ENCODE peak calls at places on chromosome 6, in four cellular contexts. O, L, I and X are unnamed samples.

GRCh38 chr6:52642381-52642780 is 28.5 kb upstream of the TMEM14A start:
- DNase-seq in O (no peak), I (no peak), L (no peak), X (no peak)

GRCh38 chr6:145148392-145149175 is 586.7 kb downstream of the EPM2A start:
- DNase-seq in L (peak; percentile 1), O (peak; percentile 28), I (no peak), X (peak; percentile 36)

GRCh38 chr6:9250852-9251251 is 815.5 kb upstream of the SLC35B3 start:
- DNase-seq in O (peak; percentile 37), L (no peak), I (peak; percentile 4), X (peak; percentile 16)

GRCh38 chr6:16129623-16130243 is 847 bp downstream of the MYLIP start:
- DNase-seq in O (no peak), L (no peak), I (peak; percentile 41), X (no peak)

GRCh38 chr6:33384581-33385020 is 7.0 kb upstream of the KIFC1 start:
- DNase-seq in O (peak; percentile 35), L (no peak), I (peak; percentile 55), X (no peak)

GRCh38 chr6:88708197-88708744 is 255.1 kb downstream of the RNGTT start:
- DNase-seq in L (no peak), O (no peak), I (no peak), X (peak; percentile 13)

GRCh38 chr6:69116658-69117057 is 481.6 kb downstream of the ADGRB3 start:
- DNase-seq in O (no peak), L (no peak), I (no peak), X (no peak)

GRCh38 chr6:140475086-140475485 is 1100.6 kb upstream of the CITED2 start:
- DNase-seq in L (no peak), I (no peak), O (no peak), X (no peak)

GRCh38 chr6:72624557-72625160 is 2.8 kb downstream of the KCNQ5 start:
- DNase-seq in I (peak; percentile 44), O (peak; percentile 46), L (peak; percentile 70), X (no peak)

GRCh38 chr6:96542702-96543101 is 20.2 kb upstream of the FHL5 start:
- DNase-seq in L (no peak), I (peak; percentile 30), O (peak; percentile 7), X (no peak)

GRCh38 chr6:20211941-20212391 is 303 bp downstream of the MBOAT1 start:
- DNase-seq in I (peak; percentile 54), L (no peak), O (no peak), X (no peak)

GRCh38 chr6:166076625-166077024 is 91.0 kb downstream of the TBXT start:
- DNase-seq in L (no peak), O (no peak), I (peak; percentile 9), X (no peak)

GRCh38 chr6:57177545-57178225 is 5.6 kb downstream of the BAG2 start:
- DNase-seq in I (no peak), O (no peak), L (no peak), X (no peak)

GRCh38 chr6:39468385-39468784 is 145.9 kb upstream of the KCNK16 start:
- DNase-seq in L (no peak), I (no peak), O (no peak), X (no peak)

GRCh38 chr6:34300332-34300751 is 51.5 kb upstream of the SMIM29 start:
- DNase-seq in L (peak; percentile 50), I (no peak), O (no peak), X (no peak)

GRCh38 chr6:155026366-155027045 is 31.4 kb downstream of the TIAM2 start:
- DNase-seq in O (no peak), L (no peak), I (no peak), X (peak; percentile 41)

GRCh38 chr6:7909323-7910276 is 988 bp downstream of the TXNDC5 start:
- DNase-seq in O (peak; percentile 75), I (peak; percentile 78), L (no peak), X (peak; percentile 64)

GRCh38 chr6:7617954-7618764 is 28.2 kb downstream of the SNRNP48 start:
- DNase-seq in I (no peak), L (peak; percentile 38), O (no peak), X (no peak)

GRCh38 chr6:149170564-149171452 is 146.7 kb upstream of the TAB2 start:
- DNase-seq in O (peak; percentile 56), I (peak; percentile 49), L (no peak), X (no peak)

GRCh38 chr6:87909849-87910248 is 137.8 kb upstream of the SPACA1 start:
- DNase-seq in I (no peak), O (no peak), L (no peak), X (no peak)

GRCh38 chr6:119445666-119446622 is 96.4 kb upstream of the MAN1A1 start:
- DNase-seq in O (no peak), I (peak; percentile 36), L (no peak), X (no peak)

GRCh38 chr6:133062702-133063319 is 178.3 kb upstream of the EYA4 start:
- DNase-seq in O (no peak), I (no peak), L (no peak), X (no peak)

GRCh38 chr6:30726506-30727413 is 6.6 kb downstream of the TUBB start:
- DNase-seq in L (no peak), I (no peak), O (no peak), X (no peak)

GRCh38 chr6:33962186-33962585 is 158.4 kb upstream of the MLN start:
- DNase-seq in O (no peak), L (no peak), I (no peak), X (no peak)

GRCh38 chr6:20919677-20920385 is 385.6 kb downstream of the CDKAL1 start:
- DNase-seq in I (no peak), O (no peak), L (peak; percentile 59), X (no peak)

GRCh38 chr6:136866872-136867416 is 44.6 kb downstream of the PEX7 start:
- DNase-seq in I (no peak), O (no peak), L (no peak), X (no peak)

GRCh38 chr6:37480118-37480736 is 19.5 kb downstream of the CCDC167 start:
- DNase-seq in L (no peak), I (no peak), O (no peak), X (no peak)

GRCh38 chr6:113039013-113039412 is 691.9 kb downstream of the RFPL4B start:
- DNase-seq in O (no peak), I (peak; percentile 20), L (no peak), X (no peak)

GRCh38 chr6:136991614-136992013 is 53.2 kb downstream of the IL20RA start:
- DNase-seq in L (no peak), I (no peak), O (no peak), X (no peak)

GRCh38 chr6:159257846-159258245 is 88.6 kb downstream of the FNDC1 start:
- DNase-seq in L (no peak), O (no peak), I (no peak), X (no peak)

GRCh38 chr6:148186916-148187315 is 155.7 kb upstream of the SASH1 start:
- DNase-seq in L (no peak), I (no peak), O (no peak), X (no peak)

GRCh38 chr6:10310826-10311225 is 104.0 kb downstream of the TFAP2A start:
- DNase-seq in O (peak; percentile 30), L (no peak), I (no peak), X (no peak)

GRCh38 chr6:87105823-87106222 is 10.9 kb upstream of the CGA start:
- DNase-seq in L (no peak), I (no peak), O (no peak), X (no peak)

GRCh38 chr6:18528084-18528743 is 141.1 kb downstream of the RNF144B start:
- DNase-seq in I (no peak), O (no peak), L (no peak), X (no peak)
- TF ChIP-seq FOXK2 in I (no peak), O (no peak), L (no peak), X (no peak)

GRCh38 chr6:1724124-1724523 is 114.4 kb downstream of the FOXC1 start:
- DNase-seq in O (no peak), L (no peak), I (no peak), X (no peak)

GRCh38 chr6:1729752-1730140 is 120.0 kb downstream of the FOXC1 start:
- DNase-seq in O (no peak), L (no peak), I (no peak), X (no peak)

GRCh38 chr6:1729133-1729751 is 119.5 kb downstream of the FOXC1 start:
- DNase-seq in L (no peak), O (no peak), I (no peak), X (no peak)

GRCh38 chr6:1724616-1725015 is 114.9 kb downstream of the FOXC1 start:
- DNase-seq in I (no peak), L (no peak), O (no peak), X (no peak)

DNA sequence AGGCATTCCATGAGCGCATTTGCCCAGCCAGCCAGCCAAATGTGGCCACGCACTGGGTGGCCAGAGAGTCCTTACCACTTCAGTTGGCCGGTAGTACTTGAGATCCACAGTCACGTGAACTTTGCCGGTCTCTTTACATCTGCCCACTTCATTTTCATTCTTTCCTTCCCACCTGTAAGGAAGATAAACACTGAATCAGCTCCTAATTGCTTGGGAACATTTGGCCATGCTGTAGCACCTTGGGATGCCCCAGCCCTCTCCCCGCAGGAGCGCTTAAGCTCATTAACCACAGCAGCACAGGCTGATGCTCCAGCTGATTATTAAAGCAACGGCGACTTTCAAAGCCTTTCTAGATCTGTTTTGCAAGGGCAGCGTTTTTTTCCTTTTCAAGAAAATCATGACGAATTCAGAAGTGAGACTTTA is 116.6 kb downstream of the FOXC1 start:
- DNase-seq in O (no peak), I (no peak), L (no peak), X (no peak)
- TF ChIP-seq FOXK2 in O (no peak), I (no peak), L (no peak), X (no peak)

DNA sequence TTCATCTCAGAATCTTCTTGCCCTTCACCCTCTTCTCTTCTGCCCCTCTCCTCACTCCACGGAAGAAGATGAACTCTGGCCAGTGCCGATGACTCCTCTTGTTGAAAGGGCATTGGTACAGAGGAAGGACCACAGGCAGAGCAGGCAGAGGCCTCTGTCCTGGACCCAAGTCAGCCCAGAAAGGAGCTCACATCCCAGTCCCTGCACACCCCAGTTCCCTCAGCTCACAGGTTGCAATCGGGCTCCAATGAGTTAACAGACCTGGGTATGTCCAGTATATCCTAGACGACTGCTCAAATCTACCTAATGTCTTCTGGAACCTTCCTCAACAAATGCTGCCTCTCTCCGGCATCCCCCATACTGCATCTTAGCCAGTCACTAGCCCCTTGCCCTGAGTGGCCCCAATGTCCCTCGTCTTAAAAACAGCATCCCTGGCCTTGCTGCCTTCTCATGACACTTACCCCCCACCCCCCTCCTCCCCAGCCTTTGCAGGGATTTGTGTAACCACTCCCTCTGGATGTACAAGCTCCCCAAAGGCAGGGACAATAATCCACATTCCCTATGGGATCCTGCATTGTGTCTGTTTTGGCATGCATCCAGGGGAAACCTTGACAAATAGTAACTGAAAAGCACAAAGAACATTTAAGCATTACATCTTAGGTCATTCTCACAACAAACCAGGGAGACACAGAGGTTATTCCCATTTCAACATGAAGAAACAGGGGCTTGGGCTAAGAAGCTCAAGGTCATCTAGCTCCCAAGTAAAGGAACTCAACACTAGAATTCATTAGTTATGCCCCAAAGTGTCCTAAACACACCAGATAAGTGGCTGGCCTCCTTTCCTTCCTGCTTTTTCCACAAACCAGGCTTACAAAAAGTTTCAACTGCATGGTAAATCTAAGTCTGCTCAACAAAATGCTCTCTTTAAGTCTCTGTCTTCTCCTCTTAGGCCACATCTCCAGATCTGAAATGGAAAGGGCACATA is 45.1 kb downstream of the TRERF1 start:
- DNase-seq in O (no peak), L (no peak), I (no peak), X (no peak)
- TF ChIP-seq FOXK2 in O (no peak), L (no peak), I (no peak), X (no peak)

DNA sequence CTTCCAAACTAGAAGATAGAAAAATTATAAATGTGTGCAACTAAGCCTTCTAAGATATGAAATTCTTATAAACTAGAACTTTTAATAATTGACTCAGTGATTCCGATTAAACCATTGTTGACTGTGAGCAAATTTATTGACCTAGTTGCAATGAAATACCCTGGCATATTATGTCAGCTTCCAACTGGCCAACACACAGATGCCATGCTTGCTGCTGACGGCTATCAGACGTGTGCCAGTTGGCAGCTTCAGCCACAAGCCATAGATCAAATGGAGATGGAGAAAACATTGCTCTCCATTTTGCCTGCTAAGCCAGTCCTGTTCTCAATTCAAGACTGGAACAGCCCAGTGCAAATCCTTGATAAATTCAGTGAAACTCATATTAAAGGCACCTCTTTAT is 101.7 kb upstream of the HDGFL1 start:
- DNase-seq in I (no peak), L (no peak), O (no peak), X (no peak)
- TF ChIP-seq FOXK2 in I (no peak), L (no peak), O (no peak), X (no peak)